ENCODE peak calls at places on chromosomes 16 and 17, in seven cellular contexts. B is osteoblast, X is left ventricle myocardium inferior, Z is epithelial cell of esophagus, Q is uterus, H is fibroblast of pulmonary artery, N is NB4. W is an unnamed sample.

GRCh38 chr16:30740364-30741251 is 7.6 kb upstream of the PHKG2 start:
- DNase-seq in B (peak), X (peak), Z (peak), Q (peak), H (peak), N (no peak), W (no peak)

GRCh38 chr17:82930043-82930923 is 90.5 kb upstream of the ZNF750 start:
- DNase-seq in B (peak), X (peak), Z (no peak), Q (peak), H (no peak), N (no peak), W (no peak)

GRCh38 chr17:77914440-77915254 is 43.9 kb upstream of the TNRC6C start:
- DNase-seq in B (no peak), X (no peak), Z (no peak), Q (no peak), H (no peak), N (no peak), W (no peak)

GRCh38 chr16:78509965-78510364 is 410.5 kb downstream of the WWOX start:
- DNase-seq in B (no peak), X (no peak), Z (no peak), Q (no peak), H (no peak), N (no peak), W (no peak)

GRCh38 chr17:17836818-17837379 is at the start of gene SREBF1:
- DNase-seq in B (peak), X (peak), Z (peak), Q (peak), H (peak), N (peak), W (no peak)

GRCh38 chr16:54424043-54424451 is 137.5 kb upstream of the IRX3 start:
- DNase-seq in B (no peak), X (no peak), Z (peak), Q (no peak), H (no peak), N (no peak), W (no peak)

GRCh38 chr16:56347670-56348069 is 77.7 kb downstream of the AMFR start:
- DNase-seq in B (peak), X (no peak), Z (no peak), Q (no peak), H (no peak), N (no peak), W (no peak)

GRCh38 chr17:489758-490329 is 137.2 kb upstream of the RPH3AL start:
- DNase-seq in B (peak), X (no peak), Z (peak), Q (peak), H (peak), N (peak), W (no peak)

GRCh38 chr17:73393962-73394361 is 82.2 kb upstream of the CDC42EP4 start:
- DNase-seq in B (peak), X (no peak), Z (peak), Q (no peak), H (no peak), N (peak), W (no peak)

GRCh38 chr17:6496116-6496481 is 51.8 kb downstream of the PIMREG start:
- DNase-seq in B (no peak), X (no peak), Z (no peak), Q (no peak), H (no peak), N (peak), W (peak)

GRCh38 chr16:75921281-75921680 is 195.0 kb upstream of the CPHXL start:
- DNase-seq in B (no peak), X (no peak), Z (no peak), Q (no peak), H (no peak), N (no peak), W (no peak)

GRCh38 chr17:60502145-60502544 is 23.9 kb downstream of the APPBP2 start:
- DNase-seq in B (no peak), X (no peak), Z (no peak), Q (no peak), H (no peak), N (no peak), W (no peak)

GRCh38 chr16:11138769-11139623 is 117.0 kb downstream of the SOCS1 start:
- DNase-seq in B (peak), X (no peak), Z (peak), Q (no peak), H (peak), N (peak), W (no peak)

GRCh38 chr17:1490643-1491405 is 1.7 kb downstream of the MYO1C start:
- DNase-seq in B (peak), X (peak), Z (peak), Q (peak), H (no peak), N (peak), W (no peak)

GRCh38 chr16:86619263-86619935 is 41.0 kb downstream of the FOXL1 start:
- DNase-seq in B (no peak), X (no peak), Z (no peak), Q (no peak), H (no peak), N (no peak), W (no peak)

GRCh38 chr16:71430744-71431143 is 11.1 kb downstream of the TLE7 start:
- DNase-seq in B (no peak), X (no peak), Z (no peak), Q (no peak), H (no peak), N (no peak), W (no peak)

GRCh38 chr16:10694306-10694705 is 424 bp downstream of the TEKT5 start:
- DNase-seq in B (no peak), X (no peak), Z (no peak), Q (no peak), H (no peak), N (no peak), W (no peak)

GRCh38 chr17:36717088-36717487 is 115.7 kb downstream of the MRM1 start:
- DNase-seq in B (no peak), X (no peak), Z (no peak), Q (no peak), H (no peak), N (no peak), W (no peak)

GRCh38 chr16:53456625-53457024 is 22.4 kb downstream of the RBL2 start:
- DNase-seq in B (no peak), X (no peak), Z (no peak), Q (no peak), H (no peak), N (peak), W (no peak)

GRCh38 chr17:49746791-49747490 is 17.0 kb downstream of the FAM117A start:
- DNase-seq in B (no peak), X (no peak), Z (no peak), Q (no peak), H (no peak), N (peak), W (peak)

GRCh38 chr16:72811867-72812266 is 236.1 kb downstream of the ZFHX3 start:
- DNase-seq in B (no peak), X (no peak), Z (no peak), Q (no peak), H (no peak), N (no peak), W (no peak)

GRCh38 chr17:17757391-17757791 is 76.1 kb downstream of the RAI1 start:
- DNase-seq in B (no peak), X (no peak), Z (no peak), Q (no peak), H (no peak), N (peak), W (no peak)

GRCh38 chr16:14487579-14487978 is 142.5 kb downstream of the PARN start:
- DNase-seq in B (no peak), X (no peak), Z (no peak), Q (no peak), H (no peak), N (peak), W (no peak)

GRCh38 chr17:43033947-43034622 is 9.1 kb downstream of the RND2 start:
- DNase-seq in B (peak), X (no peak), Z (no peak), Q (no peak), H (no peak), N (no peak), W (no peak)

GRCh38 chr17:50986989-50987660 is 121.0 kb upstream of the TOB1 start:
- DNase-seq in B (peak), X (no peak), Z (no peak), Q (no peak), H (peak), N (no peak), W (no peak)

GRCh38 chr17:14793237-14793636 is 471.9 kb downstream of the PMP22 start:
- DNase-seq in B (peak), X (no peak), Z (peak), Q (no peak), H (no peak), N (no peak), W (no peak)

GRCh38 chr16:27779719-27780161 is 229.8 kb downstream of the KATNIP start:
- DNase-seq in B (peak), X (no peak), Z (peak), Q (peak), H (peak), N (no peak), W (no peak)

GRCh38 chr16:8798174-8798527 is 512 bp downstream of the PMM2 start:
- DNase-seq in B (no peak), X (no peak), Z (peak), Q (no peak), H (peak), N (no peak), W (no peak)

GRCh38 chr17:30929081-30929633 is 7.4 kb downstream of the ADAP2 start:
- DNase-seq in B (no peak), X (no peak), Z (no peak), Q (no peak), H (no peak), N (no peak), W (no peak)

DNA sequence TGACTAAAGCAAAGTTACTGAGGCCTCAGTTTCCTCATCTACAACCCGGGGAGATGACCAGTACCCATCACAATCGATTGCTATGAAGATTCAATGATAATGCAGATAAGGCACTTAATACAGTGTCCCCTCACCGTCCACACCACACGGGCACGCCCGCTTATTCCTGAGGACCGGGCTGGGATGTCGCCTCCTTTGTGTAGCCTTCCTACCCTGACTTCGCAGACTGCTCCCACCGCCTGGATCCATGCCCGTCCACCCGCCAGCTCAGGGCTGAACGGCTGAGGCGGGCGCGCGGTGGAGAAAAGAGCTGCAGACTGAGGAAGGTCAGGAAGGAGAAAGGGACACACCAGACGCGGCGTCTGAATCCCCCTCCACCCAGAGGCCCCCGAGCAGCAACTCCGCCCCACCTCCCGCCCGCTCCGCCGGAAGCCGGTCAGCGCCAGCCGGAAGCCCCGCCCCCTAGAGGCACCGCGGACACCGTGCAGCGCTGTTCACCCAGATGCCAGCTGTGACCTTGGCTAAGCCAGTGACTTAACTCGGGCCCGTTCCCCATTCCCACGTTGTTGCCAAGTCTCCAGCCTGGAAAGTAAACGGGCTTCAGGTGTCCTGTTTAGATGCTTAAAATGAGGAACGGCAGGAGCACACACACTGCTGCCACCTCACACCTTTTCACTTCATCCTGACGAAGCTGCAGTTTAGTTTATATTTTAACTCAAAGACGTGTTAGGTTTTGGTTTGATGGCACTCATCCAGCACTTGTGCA is at the start of gene KRABD2:
- DNase-seq in B (peak), X (peak), Z (peak), Q (peak), H (peak), N (peak), W (peak)
- H3K4me3 ChIP-seq in B (peak), X (peak), Z (peak), Q (peak), H (peak), N (peak), W (peak)

GRCh38 chr17:57337390-57337789 is 81.1 kb downstream of the MSI2 start:
- DNase-seq in B (no peak), X (peak), Z (no peak), Q (no peak), H (no peak), N (no peak), W (no peak)
- TF ChIP-seq CTCF in B (no peak), X (no peak), Z (no peak), Q (no peak), H (no peak), N (no peak), W (no peak)

DNA sequence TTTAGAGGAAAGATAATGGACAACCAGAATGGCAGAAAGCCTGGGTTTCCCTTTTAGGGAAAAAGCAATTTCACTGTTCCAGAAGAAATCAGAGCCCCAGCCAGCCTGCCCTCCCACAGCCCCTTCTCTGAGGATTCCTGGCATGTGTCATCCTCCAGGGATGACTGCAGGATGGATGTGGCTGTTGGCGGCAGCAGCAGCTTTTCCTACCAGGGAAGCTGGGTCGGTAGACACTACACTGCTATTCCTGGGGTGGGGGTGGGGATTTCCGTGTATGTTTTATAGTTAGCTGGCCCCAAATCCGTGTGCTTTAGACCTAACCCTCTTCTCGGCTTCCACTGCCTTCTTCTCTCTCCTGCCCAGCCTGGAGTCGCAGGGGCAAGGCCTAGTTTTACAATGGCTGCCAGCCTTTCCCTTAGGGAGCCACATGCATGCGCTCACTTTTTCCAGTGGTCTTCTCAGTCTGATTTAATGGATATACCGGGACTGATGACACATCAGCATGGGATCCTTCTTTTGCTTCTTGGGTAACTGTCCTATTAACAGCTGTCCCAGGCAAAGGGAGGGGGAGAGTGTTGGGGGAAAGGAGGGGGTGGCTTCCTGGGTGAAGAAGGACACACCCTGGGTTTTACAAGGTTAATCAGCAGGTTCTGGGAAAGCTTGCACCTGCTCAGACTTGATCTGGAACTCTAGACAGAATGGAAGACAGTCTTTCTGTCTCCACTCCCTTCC is 2.7 kb upstream of the NFE2L1 start:
- DNase-seq in B (peak), X (no peak), Z (peak), Q (no peak), H (peak), N (peak), W (no peak)
- H3K4me3 ChIP-seq in B (peak), X (no peak), Z (no peak), Q (no peak), H (no peak), N (peak), W (no peak)

GRCh38 chr16:84920333-84920732 is 91.0 kb downstream of the ZDHHC7 start:
- DNase-seq in B (no peak), X (no peak), Z (no peak), Q (no peak), H (no peak), N (no peak), W (no peak)

GRCh38 chr16:84925092-84925772 is 86.1 kb downstream of the ZDHHC7 start:
- DNase-seq in B (peak), X (peak), Z (peak), Q (peak), H (no peak), N (peak), W (peak)

GRCh38 chr16:84924339-84925091 is 86.8 kb downstream of the ZDHHC7 start:
- DNase-seq in B (peak), X (peak), Z (no peak), Q (peak), H (no peak), N (no peak), W (no peak)

GRCh38 chr16:84919751-84920150 is 91.6 kb downstream of the ZDHHC7 start:
- DNase-seq in B (no peak), X (no peak), Z (no peak), Q (peak), H (no peak), N (no peak), W (no peak)

GRCh38 chr16:84922351-84923135 is 88.8 kb downstream of the ZDHHC7 start:
- DNase-seq in B (no peak), X (peak), Z (no peak), Q (peak), H (peak), N (peak), W (no peak)
- TF ChIP-seq CTCF in B (no peak), X (no peak), Z (no peak), Q (no peak), H (no peak), N (no peak), W (no peak)

GRCh38 chr17:76868669-76869208 is 535 bp downstream of the MGAT5B start:
- DNase-seq in B (peak), X (no peak), Z (no peak), Q (no peak), H (no peak), N (no peak), W (no peak)

GRCh38 chr17:76867578-76868175 is 527 bp upstream of the MGAT5B start:
- DNase-seq in B (peak), X (no peak), Z (peak), Q (no peak), H (peak), N (no peak), W (no peak)

GRCh38 chr17:76866774-76867577 is 1.2 kb upstream of the MGAT5B start:
- DNase-seq in B (peak), X (no peak), Z (peak), Q (no peak), H (peak), N (no peak), W (no peak)

GRCh38 chr17:76869209-76869877 is 1.1 kb downstream of the MGAT5B start:
- DNase-seq in B (peak), X (no peak), Z (no peak), Q (no peak), H (no peak), N (no peak), W (no peak)

GRCh38 chr17:76868176-76868668 is at the start of gene MGAT5B:
- DNase-seq in B (peak), X (peak), Z (peak), Q (peak), H (peak), N (peak), W (peak)
- H3K4me3 ChIP-seq in B (peak), X (peak), Z (no peak), Q (peak), H (peak), N (no peak), W (no peak)

DNA sequence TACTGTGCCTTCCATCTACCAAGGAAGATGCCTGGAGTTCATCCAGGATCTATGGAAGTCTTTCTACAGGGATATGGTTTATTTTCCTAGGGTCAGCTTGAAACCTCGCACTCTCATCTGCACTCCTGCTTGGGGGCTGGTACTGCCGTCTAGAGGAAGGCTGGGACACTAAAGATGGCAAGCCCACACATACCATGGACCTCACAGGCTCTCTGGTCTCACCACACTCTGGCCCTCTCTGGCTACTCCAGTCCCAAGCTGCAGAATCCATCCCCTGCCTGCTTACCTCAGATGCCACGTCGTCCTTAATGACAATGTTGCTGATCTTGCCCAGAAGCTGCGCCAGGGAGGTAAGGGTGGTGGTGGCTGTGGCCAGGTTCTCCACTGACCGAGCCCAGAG is 2.1 kb upstream of the UNC119 start:
- DNase-seq in B (no peak), X (no peak), Z (no peak), Q (no peak), H (no peak), N (peak), W (no peak)
- TF ChIP-seq CTCF in B (peak), X (no peak), Z (peak), Q (no peak), H (no peak), N (peak), W (peak)